ENCODE peak calls at places on chromosomes 4 and X, in six cellular contexts. One of them, this sample, is unnamed.

GRCh38 chr4:2794707-2795557 is 2.0 kb downstream of the SH3BP2 start:
- DNase-seq in neural crest cell: no peak
- DNase-seq in epithelial cell of esophagus: peak
- DNase-seq in foreskin keratinocyte: peak
- DNase-seq in lower lobe of right lung: peak
- DNase-seq in RWPE1: no peak
- DNase-seq in this sample: peak

GRCh38 chr4:176792348-176793059 is at the start of gene VEGFC:
- DNase-seq in neural crest cell: peak
- DNase-seq in epithelial cell of esophagus: peak
- DNase-seq in foreskin keratinocyte: no peak
- DNase-seq in lower lobe of right lung: peak
- DNase-seq in RWPE1: peak
- DNase-seq in this sample: peak

GRCh38 chrX:70769659-70770232 is 138.8 kb downstream of the TEX11 start:
- DNase-seq in neural crest cell: no peak
- DNase-seq in epithelial cell of esophagus: peak
- DNase-seq in foreskin keratinocyte: peak
- DNase-seq in lower lobe of right lung: no peak
- DNase-seq in RWPE1: peak
- DNase-seq in this sample: peak

GRCh38 chrX:111151764-111152163 is 55.8 kb downstream of the PAK3 start:
- DNase-seq in neural crest cell: no peak
- DNase-seq in epithelial cell of esophagus: peak
- DNase-seq in foreskin keratinocyte: peak
- DNase-seq in lower lobe of right lung: no peak
- DNase-seq in RWPE1: peak
- DNase-seq in this sample: no peak

GRCh38 chrX:2374086-2374485 is 126.7 kb downstream of the DHRSX start:
- DNase-seq in neural crest cell: no peak
- DNase-seq in epithelial cell of esophagus: no peak
- DNase-seq in foreskin keratinocyte: no peak
- DNase-seq in lower lobe of right lung: no peak
- DNase-seq in RWPE1: no peak
- DNase-seq in this sample: no peak

GRCh38 chr4:155179216-155179615 is 29.2 kb upstream of the NPY2R start:
- DNase-seq in neural crest cell: no peak
- DNase-seq in epithelial cell of esophagus: peak
- DNase-seq in foreskin keratinocyte: peak
- DNase-seq in lower lobe of right lung: no peak
- DNase-seq in RWPE1: peak
- DNase-seq in this sample: peak

GRCh38 chr4:3868146-3868840 is 102.1 kb downstream of the ADRA2C start:
- DNase-seq in neural crest cell: no peak
- DNase-seq in epithelial cell of esophagus: no peak
- DNase-seq in foreskin keratinocyte: no peak
- DNase-seq in lower lobe of right lung: no peak
- DNase-seq in RWPE1: no peak
- DNase-seq in this sample: no peak

GRCh38 chr4:138492178-138492577 is 250.0 kb upstream of the SLC7A11 start:
- DNase-seq in neural crest cell: no peak
- DNase-seq in epithelial cell of esophagus: no peak
- DNase-seq in foreskin keratinocyte: no peak
- DNase-seq in lower lobe of right lung: no peak
- DNase-seq in RWPE1: no peak
- DNase-seq in this sample: no peak

GRCh38 chr4:102663073-102663472 is 97.7 kb downstream of the MANBA start:
- DNase-seq in neural crest cell: no peak
- DNase-seq in epithelial cell of esophagus: peak
- DNase-seq in foreskin keratinocyte: peak
- DNase-seq in lower lobe of right lung: no peak
- DNase-seq in RWPE1: peak
- DNase-seq in this sample: peak

GRCh38 chrX:139106111-139106510 is 394.6 kb upstream of the FGF13 start:
- DNase-seq in neural crest cell: no peak
- DNase-seq in epithelial cell of esophagus: peak
- DNase-seq in foreskin keratinocyte: no peak
- DNase-seq in lower lobe of right lung: no peak
- DNase-seq in RWPE1: no peak
- DNase-seq in this sample: peak

GRCh38 chr4:6331018-6331417 is 61.4 kb downstream of the WFS1 start:
- DNase-seq in neural crest cell: no peak
- DNase-seq in epithelial cell of esophagus: peak
- DNase-seq in foreskin keratinocyte: no peak
- DNase-seq in lower lobe of right lung: no peak
- DNase-seq in RWPE1: no peak
- DNase-seq in this sample: peak

GRCh38 chrX:119647552-119648420 is 41.6 kb upstream of the NKRF start:
- DNase-seq in neural crest cell: no peak
- DNase-seq in epithelial cell of esophagus: no peak
- DNase-seq in foreskin keratinocyte: no peak
- DNase-seq in lower lobe of right lung: no peak
- DNase-seq in RWPE1: no peak
- DNase-seq in this sample: no peak

GRCh38 chr4:112604590-112604989 is 32.1 kb downstream of the ZGRF1 start:
- DNase-seq in neural crest cell: peak
- DNase-seq in epithelial cell of esophagus: peak
- DNase-seq in foreskin keratinocyte: peak
- DNase-seq in lower lobe of right lung: no peak
- DNase-seq in RWPE1: peak
- DNase-seq in this sample: peak
- TF ChIP-seq CTCF in neural crest cell: peak
- TF ChIP-seq CTCF in epithelial cell of esophagus: peak
- TF ChIP-seq CTCF in foreskin keratinocyte: peak
- TF ChIP-seq CTCF in lower lobe of right lung: peak
- TF ChIP-seq CTCF in RWPE1: peak
- TF ChIP-seq CTCF in this sample: peak

GRCh38 chr4:165384608-165385007 is 5.8 kb downstream of the CPE start:
- DNase-seq in neural crest cell: no peak
- DNase-seq in epithelial cell of esophagus: peak
- DNase-seq in foreskin keratinocyte: peak
- DNase-seq in lower lobe of right lung: no peak
- DNase-seq in RWPE1: no peak
- DNase-seq in this sample: no peak
- TF ChIP-seq CTCF in neural crest cell: peak
- TF ChIP-seq CTCF in epithelial cell of esophagus: no peak
- TF ChIP-seq CTCF in foreskin keratinocyte: peak
- TF ChIP-seq CTCF in lower lobe of right lung: no peak
- TF ChIP-seq CTCF in RWPE1: no peak
- TF ChIP-seq CTCF in this sample: no peak

GRCh38 chrX:53422915-53423268 is 219 bp downstream of the RIBC1 start:
- DNase-seq in neural crest cell: no peak
- DNase-seq in epithelial cell of esophagus: no peak
- DNase-seq in foreskin keratinocyte: no peak
- DNase-seq in lower lobe of right lung: no peak
- DNase-seq in RWPE1: no peak
- DNase-seq in this sample: no peak
- TF ChIP-seq CTCF in neural crest cell: no peak
- TF ChIP-seq CTCF in epithelial cell of esophagus: no peak
- TF ChIP-seq CTCF in foreskin keratinocyte: no peak
- TF ChIP-seq CTCF in lower lobe of right lung: no peak
- TF ChIP-seq CTCF in RWPE1: no peak
- TF ChIP-seq CTCF in this sample: no peak

GRCh38 chr4:150976478-150977118 is 38.5 kb downstream of the LRBA start:
- DNase-seq in neural crest cell: no peak
- DNase-seq in epithelial cell of esophagus: no peak
- DNase-seq in foreskin keratinocyte: no peak
- DNase-seq in lower lobe of right lung: no peak
- DNase-seq in RWPE1: no peak
- DNase-seq in this sample: no peak
- TF ChIP-seq CTCF in neural crest cell: no peak
- TF ChIP-seq CTCF in epithelial cell of esophagus: no peak
- TF ChIP-seq CTCF in foreskin keratinocyte: no peak
- TF ChIP-seq CTCF in lower lobe of right lung: no peak
- TF ChIP-seq CTCF in RWPE1: no peak
- TF ChIP-seq CTCF in this sample: no peak